ENCODE peak calls at places on chromosome 19, in six cellular contexts. F is testis, Q is foreskin fibroblast, T is suprapubic skin, D is tibial artery, A is lower lobe of right lung. N is an unnamed sample.

GRCh38 chr19:343941-344624 is 513 bp downstream of the MIER2 start:
- DNase-seq in F (no peak), Q (no peak), T (peak), D (no peak), A (no peak), N (no peak)

GRCh38 chr19:48329167-48329891 is 4.0 kb downstream of the EMP3 start:
- DNase-seq in F (no peak), Q (no peak), T (no peak), D (no peak), A (no peak), N (no peak)

GRCh38 chr19:49758292-49758691 is 4.8 kb downstream of the TSKS start:
- DNase-seq in F (peak), Q (peak), T (no peak), D (no peak), A (no peak), N (no peak)

GRCh38 chr19:15280915-15281683 is 48.9 kb upstream of the EPHX3 start:
- DNase-seq in F (peak), Q (peak), T (peak), D (peak), A (peak), N (peak)

GRCh38 chr19:15369594-15369891 is 10.0 kb downstream of the AKAP8 start:
- DNase-seq in F (no peak), Q (no peak), T (no peak), D (no peak), A (no peak), N (no peak)

GRCh38 chr19:16850133-16850532 is 20.9 kb downstream of the SIN3B start:
- DNase-seq in F (no peak), Q (peak), T (no peak), D (no peak), A (no peak), N (no peak)

GRCh38 chr19:8321760-8322637 is 703 bp downstream of the RPS28 start:
- DNase-seq in F (no peak), Q (no peak), T (no peak), D (no peak), A (no peak), N (no peak)

GRCh38 chr19:5578094-5578846 is 10.5 kb upstream of the TINCR start:
- DNase-seq in F (peak), Q (peak), T (peak), D (no peak), A (peak), N (no peak)

GRCh38 chr19:7680606-7681335 is at the start of gene TRAPPC5:
- DNase-seq in F (peak), Q (peak), T (peak), D (peak), A (peak), N (peak)

GRCh38 chr19:6065685-6066365 is 44.5 kb downstream of the RFX2 start:
- DNase-seq in F (peak), Q (no peak), T (peak), D (peak), A (peak), N (no peak)

GRCh38 chr19:44113784-44114390 is 688 bp downstream of the ZNF225 start:
- DNase-seq in F (peak), Q (no peak), T (peak), D (no peak), A (no peak), N (no peak)

GRCh38 chr19:58575183-58576041 is 2.3 kb upstream of the MZF1 start:
- DNase-seq in F (peak), Q (peak), T (peak), D (peak), A (peak), N (no peak)

GRCh38 chr19:415292-415691 is 6.3 kb upstream of the C2CD4C start:
- DNase-seq in F (no peak), Q (no peak), T (no peak), D (no peak), A (no peak), N (no peak)

GRCh38 chr19:869245-870177 is 10.0 kb downstream of the CFD start:
- DNase-seq in F (peak), Q (peak), T (no peak), D (peak), A (no peak), N (peak)

GRCh38 chr19:8041553-8041952 is 11.0 kb upstream of the CCL25 start:
- DNase-seq in F (no peak), Q (no peak), T (no peak), D (no peak), A (no peak), N (no peak)

GRCh38 chr19:34888091-34888490 is 38.6 kb upstream of the ZNF30 start:
- DNase-seq in F (no peak), Q (no peak), T (no peak), D (no peak), A (no peak), N (no peak)

GRCh38 chr19:42129399-42130253 is 2.6 kb downstream of the POU2F2 start:
- DNase-seq in F (peak), Q (peak), T (no peak), D (peak), A (no peak), N (no peak)

GRCh38 chr19:34364830-34365462 is at the start of gene GPI:
- DNase-seq in F (peak), Q (peak), T (no peak), D (peak), A (peak), N (no peak)

GRCh38 chr19:17948967-17949930 is 16.4 kb downstream of the CCDC124 start:
- DNase-seq in F (no peak), Q (no peak), T (no peak), D (no peak), A (no peak), N (no peak)

GRCh38 chr19:17949956-17950309 is 17.0 kb upstream of the KCNN1 start:
- DNase-seq in F (no peak), Q (no peak), T (no peak), D (no peak), A (no peak), N (no peak)

GRCh38 chr19:17948474-17948966 is 15.7 kb downstream of the CCDC124 start:
- DNase-seq in F (no peak), Q (no peak), T (no peak), D (no peak), A (no peak), N (no peak)

GRCh38 chr19:17947815-17948473 is 15.1 kb downstream of the CCDC124 start:
- DNase-seq in F (peak), Q (peak), T (peak), D (peak), A (peak), N (peak)

DNA sequence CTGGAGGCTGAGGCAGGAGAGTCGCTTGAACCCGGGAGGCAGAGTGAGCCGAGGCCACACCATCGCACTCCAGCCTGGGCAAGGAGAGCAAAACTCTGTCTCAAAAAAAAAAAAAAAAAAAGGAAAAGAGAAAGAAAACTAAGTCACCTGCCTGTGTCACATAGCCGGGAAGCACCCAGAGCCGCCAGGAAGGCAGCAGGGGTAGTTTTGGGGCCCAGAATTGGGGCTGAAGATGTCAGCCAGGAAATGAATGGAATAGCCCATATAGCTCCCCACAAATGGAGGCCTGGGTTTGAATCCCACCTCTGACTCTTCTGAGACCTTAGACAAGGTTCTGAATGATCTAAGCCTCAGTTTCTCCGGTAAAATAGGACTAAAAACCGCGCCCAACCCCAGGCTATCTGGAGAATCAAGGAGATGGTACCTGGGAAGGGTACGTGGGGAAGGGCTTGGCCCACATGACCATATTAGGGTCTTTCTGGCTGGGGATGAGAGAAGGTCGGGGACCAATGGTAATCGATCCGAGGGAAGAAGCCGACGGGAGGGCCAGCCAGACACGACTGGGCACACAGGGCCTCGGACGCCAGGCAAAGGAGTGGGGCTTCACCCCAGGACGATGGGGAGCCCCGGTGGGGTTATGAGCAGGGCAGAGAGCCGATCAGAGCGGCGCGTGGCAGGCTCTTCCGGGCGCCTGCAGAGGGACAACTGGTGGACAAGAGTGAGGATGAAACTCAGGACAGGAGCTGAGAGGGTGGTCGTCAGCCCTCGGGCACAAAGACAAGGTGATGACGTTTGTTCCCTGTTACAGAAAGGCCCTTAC is 14.4 kb downstream of the CCDC124 start:
- DNase-seq in F (peak), Q (no peak), T (no peak), D (no peak), A (no peak), N (no peak)
- TF ChIP-seq CTCF in F (no peak), Q (no peak), T (no peak), D (no peak), A (no peak), N (no peak)

DNA sequence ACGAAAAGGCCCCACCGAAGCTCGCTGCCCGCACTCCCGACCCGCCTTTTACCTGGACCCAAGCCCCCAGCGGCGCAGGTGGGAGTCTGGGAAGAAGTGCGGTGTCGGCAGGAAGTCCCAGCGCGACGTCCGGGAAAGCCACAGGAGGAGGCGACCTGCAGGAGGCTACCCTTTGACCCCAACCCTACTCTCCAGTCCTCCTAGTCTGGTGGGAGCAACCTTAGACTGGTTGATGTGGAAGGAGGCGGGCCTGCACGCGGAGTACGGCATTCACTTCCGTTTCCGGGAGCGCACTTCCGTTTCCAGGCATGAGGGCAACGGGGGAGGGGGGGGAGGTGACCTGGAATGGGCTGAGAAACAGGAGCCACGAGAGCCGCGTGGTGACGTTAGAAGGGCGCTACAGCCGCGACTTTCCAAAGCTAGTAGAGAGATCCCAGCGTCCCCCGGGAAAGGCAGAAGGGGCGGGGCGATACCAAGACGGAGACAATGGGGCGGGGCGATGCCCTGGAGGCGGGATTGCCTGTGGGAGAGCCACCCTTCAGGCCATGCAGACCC is 28.5 kb downstream of the ZNF266 start:
- DNase-seq in F (peak), Q (peak), T (no peak), D (peak), A (peak), N (peak)
- H3K4me3 ChIP-seq in F (peak), Q (peak), T (peak), D (peak), A (peak), N (peak)

DNA sequence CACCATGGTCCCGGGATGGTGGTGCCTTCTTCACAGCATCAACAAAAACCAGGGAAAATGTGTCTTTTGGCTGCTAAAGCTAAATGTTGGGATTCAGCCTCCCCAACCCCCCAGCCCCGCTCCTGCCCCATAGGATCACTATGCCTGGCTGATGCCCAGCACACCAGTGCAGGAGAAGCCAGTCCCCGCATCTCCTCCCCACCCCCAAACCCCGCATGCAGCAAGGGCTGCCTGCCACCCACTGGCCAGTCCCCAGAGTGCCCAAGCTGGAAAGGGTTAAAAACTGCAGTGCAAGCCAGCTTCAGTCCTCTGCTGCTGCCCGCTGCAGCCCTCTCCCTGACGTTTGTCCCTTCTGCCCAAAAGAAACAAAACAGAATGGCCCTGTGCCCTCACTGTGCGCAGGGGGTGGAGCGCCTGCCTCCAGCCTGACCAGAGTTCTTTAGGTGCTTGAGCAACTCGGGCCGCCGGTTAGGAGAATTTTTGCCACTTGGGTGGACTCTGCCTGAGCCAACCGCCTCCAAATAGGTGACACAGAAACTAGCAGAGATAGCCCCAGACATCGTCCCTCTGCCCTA is 3.7 kb downstream of the CALM3 start:
- DNase-seq in F (peak), Q (no peak), T (no peak), D (peak), A (peak), N (no peak)
- TF ChIP-seq CTCF in F (no peak), Q (no peak), T (no peak), D (peak), A (no peak), N (peak)

GRCh38 chr19:13929956-13930355 is 8.3 kb downstream of the PODNL1 start:
- DNase-seq in F (no peak), Q (no peak), T (no peak), D (no peak), A (no peak), N (no peak)
- H3K4me3 ChIP-seq in F (no peak), Q (no peak), T (no peak), D (no peak), A (no peak), N (no peak)

GRCh38 chr19:29966594-29967249 is 24.7 kb downstream of the URI1 start:
- DNase-seq in F (no peak), Q (no peak), T (no peak), D (no peak), A (no peak), N (no peak)
- TF ChIP-seq CTCF in F (no peak), Q (no peak), T (no peak), D (no peak), A (no peak), N (peak)

GRCh38 chr19:55599468-55600335 is at the start of the genes FIZ1 and ZNF524:
- DNase-seq in F (peak), Q (peak), T (peak), D (peak), A (peak), N (peak)
- H3K4me3 ChIP-seq in F (peak), Q (peak), T (peak), D (peak), A (peak), N (peak)

GRCh38 chr19:11291415-11291814 is 4.5 kb upstream of the TSPAN16 start:
- DNase-seq in F (no peak), Q (no peak), T (no peak), D (no peak), A (no peak), N (no peak)

GRCh38 chr19:11281336-11282049 is 14.5 kb upstream of the TSPAN16 start:
- DNase-seq in F (no peak), Q (no peak), T (no peak), D (no peak), A (no peak), N (no peak)

GRCh38 chr19:11288349-11288748 is 7.6 kb upstream of the TSPAN16 start:
- DNase-seq in F (no peak), Q (peak), T (no peak), D (no peak), A (no peak), N (no peak)

GRCh38 chr19:11284535-11284934 is 11.4 kb upstream of the TSPAN16 start:
- DNase-seq in F (peak), Q (no peak), T (no peak), D (no peak), A (no peak), N (no peak)

DNA sequence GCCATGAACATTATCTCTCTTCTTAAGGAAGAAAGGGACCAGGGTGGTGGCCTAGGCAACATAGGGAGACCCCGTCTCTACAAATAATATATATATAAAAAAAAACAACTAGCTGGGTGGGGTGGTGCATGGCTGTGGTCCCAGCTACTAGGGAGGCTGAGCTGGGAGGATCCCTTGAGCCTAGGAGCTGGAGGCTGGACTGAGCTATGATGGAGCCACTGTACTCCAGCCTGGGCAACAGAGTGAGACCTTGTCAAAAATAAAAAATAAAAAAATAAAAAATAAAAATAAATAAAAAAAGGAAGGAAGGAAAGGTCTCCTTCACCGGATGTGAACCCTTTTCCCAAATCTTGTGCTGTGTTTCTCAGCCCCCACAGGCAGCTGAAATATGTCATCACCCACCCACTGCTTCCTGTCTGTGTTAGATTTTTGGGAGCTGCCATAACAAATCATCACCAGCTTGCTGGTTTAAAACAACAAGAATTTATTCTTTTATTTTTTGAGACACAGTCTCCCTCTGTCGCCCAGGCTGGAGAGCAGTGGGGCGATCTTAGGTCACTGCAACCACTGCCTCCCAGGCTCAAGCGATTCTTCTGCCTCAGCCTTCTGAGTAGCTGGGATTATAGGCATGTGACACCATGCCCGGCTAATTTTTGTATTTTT is 9.5 kb upstream of the TSPAN16 start:
- DNase-seq in F (no peak), Q (peak), T (no peak), D (no peak), A (no peak), N (no peak)
- TF ChIP-seq CTCF in F (peak), Q (no peak), T (no peak), D (no peak), A (peak), N (peak)

N was measured in retinal pigment epithelial cell.